ENCODE peak calls at places on chromosomes 3 and 15, in six cellular contexts. D is WERI-Rb-1, J is pancreas, K is tibial artery, H is mammary epithelial cell, Q is iPS DF 6.9. T is an unnamed sample. For H3K9me3, the result is how much of the 10 kb centered on the place peaks cover.

GRCh38 chr15:90442423-90442822 is 54.4 kb downstream of the IQGAP1 start:
- DNase-seq in Q (no peak), D (no peak), H (no peak), K (no peak), J (no peak), T (no peak)

GRCh38 chr3:29240248-29240647 is 40.6 kb upstream of the RBMS3 start:
- DNase-seq in J (no peak), H (peak), D (no peak), K (no peak), Q (no peak), T (no peak)

GRCh38 chr3:44439499-44440295 is 37.8 kb downstream of the ZNF445 start:
- DNase-seq in Q (no peak), K (peak), H (no peak), J (peak), D (no peak), T (peak)

GRCh38 chr3:15647629-15648167 is 46.2 kb downstream of the BTD start:
- DNase-seq in J (peak), Q (no peak), D (no peak), H (peak), K (no peak), T (no peak)

GRCh38 chr3:132593950-132594328 is 3.1 kb upstream of the ACKR4 start:
- DNase-seq in K (no peak), H (peak), D (no peak), Q (no peak), J (no peak), T (no peak)

GRCh38 chr3:47019201-47019600 is 39.7 kb downstream of the NBEAL2 start:
- DNase-seq in K (no peak), J (no peak), H (peak), Q (no peak), D (no peak), T (no peak)

GRCh38 chr15:85754993-85755392 is 39.7 kb downstream of the KLHL25 start:
- DNase-seq in J (peak), Q (no peak), H (no peak), K (no peak), D (no peak), T (peak)

GRCh38 chr15:89822951-89823701 is 8.5 kb upstream of the ANPEP start:
- DNase-seq in Q (no peak), J (no peak), K (no peak), D (no peak), H (peak), T (no peak)

GRCh38 chr3:42490243-42490642 is 12.2 kb upstream of the VIPR1 start:
- DNase-seq in Q (no peak), K (no peak), J (peak), H (peak), D (no peak), T (peak)

GRCh38 chr3:109683746-109684145 is 346.4 kb upstream of the DPPA4 start:
- DNase-seq in Q (no peak), K (no peak), D (no peak), J (no peak), H (peak), T (no peak)

GRCh38 chr3:146092230-146092629 is 68.8 kb downstream of the PLOD2 start:
- DNase-seq in Q (no peak), K (no peak), H (no peak), D (no peak), J (no peak), T (no peak)

GRCh38 chr3:194112120-194113106 is 23.5 kb upstream of the HES1 start:
- DNase-seq in K (no peak), H (peak), Q (no peak), D (no peak), J (peak), T (no peak)

GRCh38 chr15:45640610-45641009 is 5.8 kb downstream of the SQOR start:
- DNase-seq in Q (no peak), H (peak), K (no peak), D (no peak), J (no peak), T (no peak)

GRCh38 chr3:78645628-78646310 is 1122.0 kb downstream of the ROBO1 start:
- DNase-seq in K (no peak), J (no peak), D (no peak), Q (peak), H (peak), T (no peak)

GRCh38 chr15:27017168-27017809 is 46.3 kb downstream of the GABRG3 start:
- DNase-seq in D (peak), H (peak), K (no peak), Q (peak), J (peak), T (no peak)

GRCh38 chr3:182793663-182794454 is 555 bp downstream of the ATP11B start:
- DNase-seq in D (peak), Q (no peak), K (peak), J (peak), H (peak), T (peak)

GRCh38 chr15:70096215-70096974 is 1.3 kb downstream of the TLE3 start:
- DNase-seq in D (no peak), H (peak), J (peak), K (peak), Q (no peak), T (no peak)

GRCh38 chr3:42182555-42182954 is 83.4 kb downstream of the CCK start:
- DNase-seq in H (no peak), D (no peak), Q (no peak), K (no peak), J (no peak), T (no peak)

GRCh38 chr15:32919749-32920414 is 202.1 kb downstream of the GREM1 start:
- DNase-seq in J (no peak), H (no peak), K (no peak), D (no peak), Q (no peak), T (no peak)

GRCh38 chr15:90153658-90154057 is 47.5 kb upstream of the SEMA4B start:
- DNase-seq in J (no peak), K (no peak), D (no peak), H (no peak), Q (no peak), T (no peak)

GRCh38 chr3:192899540-192899982 is 18.1 kb downstream of the MB21D2 start:
- DNase-seq in Q (no peak), K (no peak), D (no peak), J (no peak), H (no peak), T (no peak)

GRCh38 chr15:68614621-68615035 is 35.8 kb downstream of the CORO2B start:
- DNase-seq in D (peak), J (no peak), H (no peak), K (no peak), Q (no peak), T (peak)

GRCh38 chr3:139491966-139492365 is 15.7 kb upstream of the RBP2 start:
- DNase-seq in J (no peak), K (no peak), Q (peak), H (no peak), D (peak), T (no peak)

GRCh38 chr3:133855772-133856171 is 39.9 kb downstream of the RAB6B start:
- DNase-seq in D (no peak), H (no peak), K (no peak), Q (no peak), J (no peak), T (no peak)

GRCh38 chr15:91183630-91184029 is 83.6 kb downstream of the SV2B start:
- DNase-seq in J (no peak), H (no peak), Q (no peak), D (no peak), K (no peak), T (no peak)

GRCh38 chr15:78508272-78508671 is 895 bp downstream of the HYKK start:
- DNase-seq in H (peak), Q (no peak), K (no peak), D (no peak), J (no peak), T (no peak)

GRCh38 chr3:82265747-82266146 is 504.3 kb upstream of the GBE1 start:
- DNase-seq in K (no peak), Q (no peak), H (no peak), J (no peak), D (no peak), T (no peak)

GRCh38 chr15:91853501-91853967 is at the start of gene SLCO3A1:
- DNase-seq in D (peak), J (peak), H (peak), K (peak), Q (no peak), T (peak)

GRCh38 chr3:148082881-148083280 is 614.8 kb upstream of the AGTR1 start:
- DNase-seq in Q (no peak), H (no peak), K (no peak), J (no peak), D (no peak), T (no peak)

GRCh38 chr3:175743733-175744400 is 884.7 kb downstream of the NAALADL2 start:
- DNase-seq in J (no peak), Q (no peak), K (no peak), D (no peak), H (peak), T (no peak)

GRCh38 chr3:170419301-170420087 is 826 bp downstream of the CLDN11 start:
- DNase-seq in Q (no peak), D (no peak), K (no peak), J (no peak), H (no peak), T (no peak)

GRCh38 chr15:25739687-25740121 is 123.4 kb downstream of the ATP10A start:
- DNase-seq in Q (no peak), D (peak), H (no peak), K (no peak), J (no peak), T (no peak)

GRCh38 chr15:73822998-73823397 is 50.4 kb upstream of the TBC1D21 start:
- DNase-seq in H (peak), K (no peak), D (no peak), Q (no peak), J (no peak), T (no peak)

GRCh38 chr15:58873267-58873666 is 60.2 kb downstream of the SLTM start:
- DNase-seq in D (no peak), K (no peak), Q (no peak), J (no peak), H (peak), T (no peak)

GRCh38 chr3:39808467-39809180 is 785 bp upstream of the MYRIP start:
- DNase-seq in D (peak), H (no peak), K (no peak), Q (no peak), J (peak), T (no peak)

GRCh38 chr3:15636028-15636709 is 34.6 kb downstream of the BTD start:
- DNase-seq in D (no peak), J (no peak), Q (no peak), K (no peak), H (peak), T (no peak)

GRCh38 chr3:17302774-17303173 is 418.0 kb downstream of the PLCL2 start:
- DNase-seq in Q (no peak), H (no peak), K (no peak), J (no peak), D (no peak), T (no peak)

GRCh38 chr3:31934866-31935265 is 46.2 kb downstream of the OSBPL10 start:
- DNase-seq in D (no peak), J (no peak), Q (no peak), K (no peak), H (no peak), T (no peak)

GRCh38 chr3:47347217-47347801 is 33.5 kb upstream of the PTPN23 start:
- DNase-seq in K (no peak), Q (no peak), J (no peak), D (no peak), H (peak), T (no peak)

GRCh38 chr15:55277116-55277564 is 12.5 kb downstream of the RAB27A start:
- DNase-seq in K (no peak), Q (no peak), D (no peak), J (no peak), H (no peak), T (no peak)

GRCh38 chr3:198108756-198109155 is 148.7 kb downstream of the LMLN start:
- DNase-seq in J (no peak), H (no peak), Q (no peak), D (no peak), K (no peak), T (no peak)
- H3K9me3 ChIP-seq in J (under half), H (under half), Q (under half), D (under half), K (under half), T (under half)

GRCh38 chr3:164144824-164145223 is 933.5 kb downstream of the SI start:
- DNase-seq in K (no peak), Q (no peak), H (no peak), J (no peak), D (no peak), T (no peak)
- H3K9me3 ChIP-seq in K (under half), Q (under half), H (under half), J (under half), D (under half), T (under half)

GRCh38 chr3:1207904-1208303 is 115.1 kb downstream of the CNTN6 start:
- DNase-seq in Q (no peak), K (no peak), D (no peak), J (no peak), H (no peak), T (no peak)
- H3K9me3 ChIP-seq in Q (under half), K (under half), D (under half), J (under half), H (under half), T (under half)

GRCh38 chr15:20341901-20342605 is 199.5 kb downstream of the GOLGA6L6 start:
- DNase-seq in Q (no peak), D (peak), K (peak), J (peak), H (peak), T (peak)

GRCh38 chr15:20348291-20348899 is 193.2 kb downstream of the GOLGA6L6 start:
- DNase-seq in D (no peak), H (no peak), Q (no peak), J (no peak), K (no peak), T (no peak)

GRCh38 chr15:20346082-20346805 is 195.4 kb downstream of the GOLGA6L6 start:
- DNase-seq in J (no peak), D (no peak), K (peak), Q (no peak), H (peak), T (no peak)

GRCh38 chr15:20345401-20345958 is 196.1 kb downstream of the GOLGA6L6 start:
- DNase-seq in J (peak), K (no peak), H (no peak), D (peak), Q (no peak), T (no peak)

DNA sequence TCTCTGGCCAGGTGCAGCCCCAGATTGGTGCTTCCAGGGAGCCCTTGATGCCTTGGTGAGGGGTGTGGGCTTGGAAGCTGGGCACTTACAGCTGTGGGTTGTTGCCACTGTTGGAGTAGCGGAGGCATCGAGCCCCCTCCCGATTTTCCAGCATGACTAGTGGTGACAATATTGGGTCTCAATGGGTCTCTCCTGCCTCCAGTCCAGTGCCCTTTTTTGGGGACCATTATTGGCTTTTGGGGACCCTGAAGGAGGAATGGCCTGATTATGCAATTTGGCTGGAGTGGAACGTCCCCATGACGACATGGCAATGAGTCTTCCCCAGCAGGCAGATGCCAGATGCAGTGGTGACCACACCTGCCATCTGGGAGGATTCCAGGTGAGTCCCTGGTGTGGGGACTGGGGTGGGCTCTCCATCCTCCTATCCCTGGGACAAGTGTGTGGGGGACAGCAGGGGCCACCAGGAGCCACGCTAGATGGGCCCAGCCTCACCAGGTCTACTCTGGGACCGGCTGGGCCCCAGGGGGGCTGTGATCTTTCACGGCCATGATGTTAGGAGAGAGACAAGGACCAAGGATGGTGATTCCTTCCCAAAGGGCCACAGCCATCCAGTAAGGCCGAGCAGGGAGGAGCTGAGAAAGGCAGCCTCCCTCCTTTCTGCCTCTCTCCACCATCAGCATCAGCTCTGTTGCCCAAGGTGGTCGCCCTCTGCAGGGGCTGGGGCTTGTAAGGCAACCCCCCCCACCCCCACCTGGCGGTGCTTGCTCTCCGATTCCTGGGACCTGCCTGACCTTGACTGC is 196.8 kb downstream of the GOLGA6L6 start:
- DNase-seq in J (no peak), H (peak), D (no peak), K (no peak), Q (no peak), T (no peak)
- H3K9me3 ChIP-seq in J (under half), H (under half), D (under half), K (under half), Q (under half), T (under half)

GRCh38 chr3:13005301-13005700 is 67.9 kb downstream of the IQSEC1 start:
- DNase-seq in Q (no peak), J (no peak), H (no peak), D (no peak), K (no peak), T (no peak)
- H3K9me3 ChIP-seq in Q (under half), J (under half), H (under half), D (under half), K (under half), T (under half)